ENCODE peak calls at places on chromosomes 11 and 22, in seven cellular contexts. X, S, U, H, C, Z and F are unnamed samples.

GRCh38 chr22:30015846-30016245 is 64.4 kb upstream of the HORMAD2 start:
- DNase-seq in H (no peak), U (no peak), Z (no peak), S (no peak), X (no peak), C (no peak), F (no peak)

GRCh38 chr22:24583221-24583971 is 9.5 kb downstream of the LRRC75B start:
- DNase-seq in U (no peak), Z (no peak), H (peak), S (no peak), C (peak), X (no peak), F (no peak)

GRCh38 chr11:122642971-122643370 is 12.6 kb upstream of the UBASH3B start:
- DNase-seq in U (no peak), X (no peak), C (no peak), S (no peak), H (no peak), Z (no peak), F (no peak)

GRCh38 chr11:110093407-110094297 is 460 bp downstream of the ZC3H12C start:
- DNase-seq in X (no peak), S (no peak), H (peak), Z (peak), C (peak), U (no peak), F (peak)

GRCh38 chr11:105046898-105047579 is 1.9 kb upstream of the CARD16 start:
- DNase-seq in U (no peak), X (no peak), H (no peak), C (peak), Z (no peak), S (no peak), F (no peak)

GRCh38 chr11:64251722-64251985 is 324 bp downstream of the PLCB3 start:
- DNase-seq in Z (no peak), U (no peak), C (no peak), H (no peak), S (peak), X (no peak), F (peak)

GRCh38 chr11:73405146-73405510 is 28.9 kb downstream of the RELT start:
- DNase-seq in C (no peak), Z (no peak), H (no peak), U (no peak), S (no peak), X (no peak), F (no peak)

GRCh38 chr22:20624161-20624616 is 116.8 kb downstream of the MED15 start:
- DNase-seq in C (no peak), S (peak), Z (no peak), H (no peak), U (no peak), X (no peak), F (no peak)

GRCh38 chr11:60056349-60056969 is at the start of gene MS4A3:
- DNase-seq in U (no peak), Z (no peak), C (no peak), S (no peak), H (no peak), X (no peak), F (no peak)

GRCh38 chr22:47237890-47238480 is 475.5 kb downstream of the TBC1D22A start:
- DNase-seq in X (no peak), C (no peak), U (no peak), H (no peak), S (no peak), Z (no peak), F (no peak)

GRCh38 chr11:79493555-79494171 is 52.8 kb upstream of the TENM4 start:
- DNase-seq in H (peak), Z (peak), U (no peak), X (no peak), S (peak), C (peak), F (peak)

GRCh38 chr22:23069502-23070357 is 589 bp upstream of the GNAZ start:
- DNase-seq in C (peak), X (peak), U (peak), Z (peak), S (peak), H (peak), F (peak)

GRCh38 chr11:36342327-36342726 is 46.2 kb downstream of the PRR5L start:
- DNase-seq in H (no peak), X (no peak), Z (no peak), S (no peak), U (no peak), C (no peak), F (no peak)

GRCh38 chr22:16783930-16784354 is 41.3 kb downstream of the XKR3 start:
- DNase-seq in Z (no peak), H (no peak), S (no peak), U (no peak), X (no peak), C (peak), F (no peak)

GRCh38 chr11:134522782-134523570 is 110.9 kb upstream of the B3GAT1 start:
- DNase-seq in H (peak), X (no peak), U (no peak), Z (no peak), C (no peak), S (no peak), F (no peak)

GRCh38 chr11:75328426-75329277 is 22.8 kb downstream of the ARRB1 start:
- DNase-seq in U (peak), H (peak), X (peak), Z (no peak), C (peak), S (peak), F (peak)

GRCh38 chr11:93031386-93031785 is 61.9 kb downstream of the MTNR1B start:
- DNase-seq in C (peak), H (no peak), U (no peak), S (no peak), X (no peak), Z (no peak), F (no peak)

GRCh38 chr11:103525069-103525468 is 415.8 kb downstream of the DYNC2H1 start:
- DNase-seq in U (no peak), Z (no peak), H (no peak), X (no peak), C (no peak), S (no peak), F (no peak)

GRCh38 chr11:117506856-117507425 is 179.3 kb downstream of the CEP164 start:
- DNase-seq in H (no peak), Z (no peak), U (no peak), X (no peak), C (no peak), S (no peak), F (no peak)

GRCh38 chr11:134045799-134046635 is 22.9 kb upstream of the JAM3 start:
- DNase-seq in U (no peak), H (peak), X (no peak), C (peak), S (peak), Z (no peak), F (no peak)

GRCh38 chr22:38272373-38273134 is at the start of gene TMEM184B:
- DNase-seq in C (peak), X (peak), S (peak), U (peak), H (peak), Z (peak), F (peak)